ENCODE peak calls at places on chromosomes 13 and 19, in six cellular contexts. N is A549, A is K562, Y is endothelial cell of umbilical vein, J is HepG2, G is GM12878. D is an unnamed sample.

GRCh38 chr13:48315981-48316380 is 12.4 kb downstream of the RB1 start:
- DNase-seq in Y (no peak), A (no peak), J (no peak), G (no peak), N (no peak), D (no peak)

GRCh38 chr19:49110567-49110966 is 3.6 kb upstream of the LIN7B start:
- DNase-seq in A (no peak), Y (no peak), G (no peak), J (no peak), N (no peak), D (no peak)

GRCh38 chr13:99834246-99834645 is 137.3 kb downstream of the ZIC5 start:
- DNase-seq in J (no peak), N (no peak), Y (no peak), G (no peak), A (no peak), D (no peak)

GRCh38 chr19:4097501-4097900 is 26.4 kb downstream of the MAP2K2 start:
- DNase-seq in N (no peak), A (no peak), Y (no peak), G (no peak), J (no peak), D (no peak)

GRCh38 chr13:65892859-65893258 is 1337.3 kb downstream of the PCDH9 start:
- DNase-seq in G (no peak), N (no peak), Y (peak), A (no peak), J (no peak), D (no peak)

GRCh38 chr19:16070366-16070990 is 5.8 kb upstream of the TPM4 start:
- DNase-seq in G (no peak), A (peak), Y (peak), N (peak), J (peak), D (peak)

GRCh38 chr13:48859168-48860105 is 116.3 kb upstream of the FNDC3A start:
- DNase-seq in J (no peak), N (no peak), G (no peak), A (no peak), Y (no peak), D (peak)

GRCh38 chr19:11921852-11922495 is 2.9 kb upstream of the ZNF700 start:
- DNase-seq in N (no peak), G (no peak), A (no peak), J (no peak), Y (no peak), D (no peak)

GRCh38 chr19:8526345-8527062 is 12.5 kb upstream of the ZNF414 start:
- DNase-seq in Y (peak), N (peak), G (no peak), J (peak), A (peak), D (peak)

GRCh38 chr13:85497652-85498051 is 301.6 kb downstream of the SLITRK6 start:
- DNase-seq in J (no peak), A (no peak), G (no peak), Y (no peak), N (peak), D (no peak)

GRCh38 chr13:114099191-114099590 is 33.2 kb downstream of the RASA3 start:
- DNase-seq in N (peak), J (peak), Y (no peak), A (peak), G (no peak), D (peak)

GRCh38 chr19:38199340-38199739 is 24.7 kb downstream of the DPF1 start:
- DNase-seq in G (no peak), N (no peak), A (no peak), J (no peak), Y (no peak), D (no peak)

GRCh38 chr19:13116282-13117175 is at the start of gene TRMT1:
- DNase-seq in A (peak), G (peak), Y (peak), J (peak), N (peak), D (peak)

GRCh38 chr19:46728693-46729339 is 11.9 kb upstream of the PRKD2 start:
- DNase-seq in G (no peak), Y (peak), A (peak), J (peak), N (peak), D (peak)

GRCh38 chr13:114064516-114065140 is 67.8 kb downstream of the RASA3 start:
- DNase-seq in G (no peak), J (no peak), Y (peak), A (peak), N (peak), D (no peak)

GRCh38 chr13:64470751-64471150 is 2759.4 kb downstream of the PCDH9 start:
- DNase-seq in Y (no peak), J (no peak), N (no peak), G (no peak), A (no peak), D (no peak)

GRCh38 chr13:106133025-106133424 is 402.4 kb downstream of the EFNB2 start:
- DNase-seq in Y (peak), N (no peak), G (no peak), A (no peak), J (no peak), D (no peak)

GRCh38 chr13:33363328-33363727 is 77.8 kb upstream of the STARD13 start:
- DNase-seq in N (no peak), A (no peak), J (no peak), G (peak), Y (no peak), D (peak)

GRCh38 chr13:24184855-24185254 is 24.3 kb downstream of the SPATA13 start:
- DNase-seq in G (no peak), Y (no peak), A (no peak), J (no peak), N (no peak), D (no peak)

GRCh38 chr13:29758591-29759114 is 91.8 kb downstream of the UBL3 start:
- DNase-seq in Y (no peak), A (no peak), N (no peak), G (peak), J (peak), D (peak)

GRCh38 chr19:51552996-51553725 is 17.9 kb upstream of the ZNF175 start:
- DNase-seq in Y (peak), A (peak), G (no peak), J (peak), N (peak), D (peak)

GRCh38 chr13:67827992-67828391 is 597.9 kb upstream of the PCDH9 start:
- DNase-seq in A (no peak), J (no peak), Y (no peak), G (no peak), N (no peak), D (no peak)

GRCh38 chr19:49564616-49565045 is 15.7 kb downstream of the NOSIP start:
- DNase-seq in N (no peak), A (no peak), G (no peak), Y (no peak), J (no peak), D (no peak)

GRCh38 chr19:30228726-30229523 is 143.3 kb upstream of the ZNF536 start:
- DNase-seq in G (no peak), Y (no peak), N (peak), J (no peak), A (no peak), D (no peak)

GRCh38 chr13:106311004-106311403 is 224.5 kb downstream of the EFNB2 start:
- DNase-seq in J (no peak), G (no peak), N (no peak), Y (no peak), A (no peak), D (no peak)

GRCh38 chr13:114015608-114016295 is 41.9 kb upstream of the C13orf46 start:
- DNase-seq in G (no peak), N (no peak), A (no peak), J (no peak), Y (no peak), D (no peak)

GRCh38 chr13:52849727-52850395 is 1.4 kb upstream of the PCDH8 start:
- DNase-seq in G (no peak), Y (no peak), N (no peak), A (no peak), J (no peak), D (no peak)

GRCh38 chr19:37691881-37692504 is 27.6 kb downstream of the ZNF607 start:
- DNase-seq in A (peak), N (no peak), J (peak), G (peak), Y (peak), D (peak)

GRCh38 chr13:112779856-112780604 is 90.2 kb downstream of the ATP11A start:
- DNase-seq in G (no peak), A (no peak), Y (no peak), N (no peak), J (no peak), D (no peak)

GRCh38 chr19:52923782-52924593 is 760 bp upstream of the ZNF888 start:
- DNase-seq in G (no peak), Y (peak), J (peak), N (no peak), A (peak), D (peak)

GRCh38 chr13:32134991-32135390 is 103.4 kb downstream of the FRY start:
- DNase-seq in J (no peak), G (no peak), Y (no peak), A (no peak), N (no peak), D (no peak)

GRCh38 chr19:7868671-7869452 is 5.3 kb downstream of the PRR36 start:
- DNase-seq in N (peak), J (peak), A (peak), G (peak), Y (peak), D (peak)

GRCh38 chr13:35854286-35854685 is 276.9 kb downstream of the DCLK1 start:
- DNase-seq in J (no peak), Y (no peak), N (no peak), G (no peak), A (no peak), D (no peak)

GRCh38 chr13:68176486-68176885 is 946.4 kb upstream of the PCDH9 start:
- DNase-seq in G (no peak), N (peak), A (no peak), Y (peak), J (no peak), D (no peak)

GRCh38 chr19:21569497-21569870 is 64.1 kb downstream of the ZNF429 start:
- DNase-seq in J (no peak), N (no peak), A (no peak), G (no peak), Y (no peak), D (peak)

GRCh38 chr13:110559986-110560385 is 1.5 kb downstream of the RAB20 start:
- DNase-seq in J (no peak), Y (no peak), A (no peak), G (no peak), N (no peak), D (no peak)

GRCh38 chr19:484494-484893 is 11.8 kb upstream of the MADCAM1 start:
- DNase-seq in Y (no peak), G (no peak), N (no peak), A (no peak), J (no peak), D (no peak)

GRCh38 chr19:482186-483041 is 13.9 kb upstream of the MADCAM1 start:
- DNase-seq in Y (no peak), A (no peak), G (no peak), J (no peak), N (no peak), D (no peak)

GRCh38 chr19:483332-484072 is 12.8 kb upstream of the MADCAM1 start:
- DNase-seq in J (no peak), A (no peak), G (no peak), Y (no peak), N (no peak), D (no peak)

GRCh38 chr19:478236-478888 is 17.5 kb upstream of the SHC2 start:
- DNase-seq in A (no peak), J (no peak), Y (no peak), G (no peak), N (no peak), D (no peak)

GRCh38 chr19:480016-480855 is 16.1 kb upstream of the MADCAM1 start:
- DNase-seq in A (peak), J (peak), Y (peak), G (no peak), N (peak), D (peak)
- H3K4me3 ChIP-seq in A (no peak), J (peak), Y (no peak), G (no peak), N (peak), D (no peak)

DNA sequence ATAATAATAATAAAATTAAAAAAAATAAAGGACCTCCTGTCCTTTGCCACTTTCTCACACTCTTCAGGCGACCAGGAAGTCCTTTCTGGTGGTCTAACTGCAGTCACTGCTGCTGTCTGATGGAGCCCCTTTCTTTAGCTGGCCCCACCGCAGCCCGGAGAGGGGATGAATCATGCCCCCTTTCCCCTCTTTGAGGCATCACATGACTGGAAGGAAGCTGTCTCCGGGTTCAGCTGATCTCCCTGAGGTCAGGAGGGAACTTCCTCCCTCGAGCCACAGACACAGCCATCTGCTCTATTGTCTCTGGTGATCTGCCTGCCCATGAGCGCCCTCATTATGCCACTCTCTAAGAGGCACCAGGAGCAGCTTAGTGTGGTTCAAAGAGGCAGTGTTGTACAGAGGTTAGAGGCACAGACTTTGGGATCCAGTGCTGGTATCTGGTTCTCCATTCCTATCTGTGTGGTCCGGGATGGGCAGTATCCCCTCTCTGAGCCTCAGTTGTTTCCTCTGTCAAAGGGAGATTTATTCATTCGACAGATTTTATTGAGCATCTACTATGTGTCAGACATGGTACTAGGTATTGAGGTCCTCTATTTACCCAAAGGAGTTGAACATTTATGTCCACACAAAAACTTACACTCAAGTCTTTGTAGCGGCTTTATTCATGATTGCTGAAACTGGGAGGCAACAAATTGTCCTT is 30.0 kb downstream of the VAV1 start:
- DNase-seq in G (peak), N (peak), Y (peak), A (no peak), J (no peak), D (peak)
- TF ChIP-seq MYC in G (no peak), N (no peak), Y (no peak), A (no peak), J (no peak), D (peak)

GRCh38 chr19:33193864-33194362 is at the start of gene LRP3:
- DNase-seq in Y (peak), G (no peak), N (peak), J (no peak), A (peak), D (peak)
- H3K4me3 ChIP-seq in Y (peak), G (no peak), N (peak), J (peak), A (no peak), D (peak)

GRCh38 chr13:55653497-55653896 is 1487.2 kb upstream of the PRR20A start:
- DNase-seq in N (no peak), G (no peak), J (no peak), Y (no peak), A (no peak), D (no peak)
- TF ChIP-seq MYC in N (no peak), G (no peak), J (no peak), Y (no peak), A (no peak), D (no peak)